ENCODE peak calls at places on chromosomes 1 and 21, in four cellular contexts. L, D, Y and S are unnamed samples.
A peak's percentile ranks its signal among the peaks of the same experiment; 100 is the strongest.

GRCh38 chr1:67608661-67609571 is 76.1 kb upstream of the GADD45A start:
- DNase-seq in Y (no peak), D (no peak), L (peak; percentile 12), S (no peak)

GRCh38 chr21:26790289-26790688 is 54.9 kb downstream of the ADAMTS1 start:
- DNase-seq in D (no peak), L (no peak), Y (no peak), S (no peak)

GRCh38 chr1:202616355-202616910 is 93.8 kb downstream of the SYT2 start:
- DNase-seq in Y (no peak), L (no peak), D (no peak), S (peak; percentile 40)

GRCh38 chr1:230094746-230095145 is 27.7 kb downstream of the GALNT2 start:
- DNase-seq in D (no peak), L (no peak), Y (no peak), S (no peak)

GRCh38 chr21:18174370-18174769 is 70.3 kb upstream of the CHODL start:
- DNase-seq in L (no peak), Y (no peak), D (no peak), S (no peak)

GRCh38 chr1:49728377-49728776 is 295.4 kb downstream of the AGBL4 start:
- DNase-seq in D (no peak), L (no peak), Y (no peak), S (no peak)

GRCh38 chr1:160124709-160125478 is 9.3 kb downstream of the ATP1A2 start:
- DNase-seq in D (no peak), L (peak; percentile 89), Y (no peak), S (peak; percentile 85)

GRCh38 chr1:107359472-107360241 is 218.8 kb downstream of the NTNG1 start:
- DNase-seq in L (no peak), Y (no peak), D (no peak), S (no peak)

GRCh38 chr1:164786980-164787833 is 228.2 kb downstream of the PBX1 start:
- DNase-seq in D (peak; percentile 89), L (peak; percentile 75), Y (peak; percentile 90), S (peak; percentile 77)

GRCh38 chr1:209576798-209577197 is 6.7 kb upstream of the CAMK1G start:
- DNase-seq in L (peak; percentile 58), D (peak; percentile 94), Y (peak; percentile 85), S (peak; percentile 81)

GRCh38 chr21:34970566-34970965 is 78.5 kb downstream of the RUNX1 start:
- DNase-seq in L (no peak), D (no peak), Y (no peak), S (no peak)

GRCh38 chr1:228354390-228355320 is 52.0 kb downstream of the TRIM11 start:
- DNase-seq in L (no peak), Y (no peak), D (no peak), S (no peak)

GRCh38 chr1:8201331-8201861 is 116.5 kb upstream of the SLC45A1 start:
- DNase-seq in L (peak; percentile 23), D (no peak), Y (no peak), S (no peak)

GRCh38 chr1:153929433-153929825 is 6.7 kb upstream of the GATAD2B start:
- DNase-seq in D (no peak), Y (no peak), L (no peak), S (no peak)

GRCh38 chr1:86068841-86069756 is 87.5 kb downstream of the COL24A1 start:
- DNase-seq in D (no peak), Y (no peak), L (peak; percentile 64), S (peak; percentile 26)

GRCh38 chr1:67590329-67590728 is 94.7 kb upstream of the GADD45A start:
- DNase-seq in Y (no peak), D (no peak), L (peak; percentile 45), S (peak; percentile 46)

GRCh38 chr1:24903955-24904730 is 25.9 kb downstream of the RUNX3 start:
- DNase-seq in Y (peak; percentile 25), D (peak; percentile 45), L (no peak), S (no peak)

GRCh38 chr1:239909894-239910293 is 181.8 kb upstream of the FMN2 start:
- DNase-seq in D (no peak), L (peak; percentile 75), Y (no peak), S (no peak)

GRCh38 chr1:51517361-51518032 is 1.6 kb downstream of the EPS15 start:
- DNase-seq in D (no peak), Y (no peak), L (peak; percentile 11), S (peak; percentile 28)

GRCh38 chr1:100882622-100883186 is 11.9 kb downstream of the EXTL2 start:
- DNase-seq in D (no peak), Y (no peak), L (no peak), S (no peak)

GRCh38 chr1:88463401-88463800 is 220.7 kb upstream of the PKN2 start:
- DNase-seq in L (no peak), Y (no peak), D (no peak), S (peak; percentile 10)

GRCh38 chr1:199226163-199226562 is 587.3 kb downstream of the PTPRC start:
- DNase-seq in L (peak; percentile 75), D (no peak), Y (no peak), S (peak; percentile 71)

GRCh38 chr1:65630855-65631254 is 161.8 kb upstream of the PDE4B start:
- DNase-seq in L (peak; percentile 1), Y (no peak), D (no peak), S (no peak)

GRCh38 chr1:25695991-25696330 is 79.4 kb downstream of the MAN1C1 start:
- DNase-seq in L (peak; percentile 97), Y (no peak), D (no peak), S (peak; percentile 96)

GRCh38 chr1:222171005-222171404 is 376.9 kb downstream of the HHIPL2 start:
- DNase-seq in L (peak; percentile 70), D (peak; percentile 42), Y (peak; percentile 31), S (peak; percentile 58)

GRCh38 chr1:245997471-245998258 is 509.4 kb downstream of the SMYD3 start:
- DNase-seq in L (peak; percentile 61), D (no peak), Y (no peak), S (no peak)

GRCh38 chr1:42680921-42681683 is 1.1 kb upstream of the YBX1 start:
- DNase-seq in D (no peak), Y (no peak), L (no peak), S (peak; percentile 40)

GRCh38 chr1:153728305-153729066 is 636 bp downstream of the INTS3 start:
- DNase-seq in D (peak; percentile 78), L (peak; percentile 48), Y (peak; percentile 69), S (peak; percentile 57)

GRCh38 chr1:99305626-99306025 is 41.3 kb downstream of the PLPPR4 start:
- DNase-seq in D (no peak), Y (no peak), L (peak; percentile 41), S (no peak)

GRCh38 chr1:159920202-159920601 is 5.1 kb downstream of the TAGLN2 start:
- DNase-seq in L (no peak), D (no peak), Y (no peak), S (no peak)

GRCh38 chr1:208445710-208446702 is 201.8 kb upstream of the PLXNA2 start:
- DNase-seq in L (no peak), Y (no peak), D (no peak), S (no peak)

GRCh38 chr1:70977575-70977974 is 70.0 kb downstream of the PTGER3 start:
- DNase-seq in Y (no peak), D (no peak), L (no peak), S (no peak)

GRCh38 chr1:1309525-1310385 is 1.4 kb downstream of the PUSL1 start:
- DNase-seq in D (no peak), Y (peak; percentile 62), L (no peak), S (no peak)

GRCh38 chr1:1306661-1307260 is 969 bp downstream of the ACAP3 start:
- DNase-seq in L (no peak), D (no peak), Y (no peak), S (peak; percentile 24)

GRCh38 chr1:1308756-1309524 is 543 bp downstream of the PUSL1 start:
- DNase-seq in D (peak; percentile 78), L (no peak), Y (peak; percentile 51), S (no peak)

GRCh38 chr1:1307261-1307907 is 346 bp downstream of the ACAP3 start:
- DNase-seq in Y (no peak), D (no peak), L (no peak), S (peak; percentile 53)

DNA sequence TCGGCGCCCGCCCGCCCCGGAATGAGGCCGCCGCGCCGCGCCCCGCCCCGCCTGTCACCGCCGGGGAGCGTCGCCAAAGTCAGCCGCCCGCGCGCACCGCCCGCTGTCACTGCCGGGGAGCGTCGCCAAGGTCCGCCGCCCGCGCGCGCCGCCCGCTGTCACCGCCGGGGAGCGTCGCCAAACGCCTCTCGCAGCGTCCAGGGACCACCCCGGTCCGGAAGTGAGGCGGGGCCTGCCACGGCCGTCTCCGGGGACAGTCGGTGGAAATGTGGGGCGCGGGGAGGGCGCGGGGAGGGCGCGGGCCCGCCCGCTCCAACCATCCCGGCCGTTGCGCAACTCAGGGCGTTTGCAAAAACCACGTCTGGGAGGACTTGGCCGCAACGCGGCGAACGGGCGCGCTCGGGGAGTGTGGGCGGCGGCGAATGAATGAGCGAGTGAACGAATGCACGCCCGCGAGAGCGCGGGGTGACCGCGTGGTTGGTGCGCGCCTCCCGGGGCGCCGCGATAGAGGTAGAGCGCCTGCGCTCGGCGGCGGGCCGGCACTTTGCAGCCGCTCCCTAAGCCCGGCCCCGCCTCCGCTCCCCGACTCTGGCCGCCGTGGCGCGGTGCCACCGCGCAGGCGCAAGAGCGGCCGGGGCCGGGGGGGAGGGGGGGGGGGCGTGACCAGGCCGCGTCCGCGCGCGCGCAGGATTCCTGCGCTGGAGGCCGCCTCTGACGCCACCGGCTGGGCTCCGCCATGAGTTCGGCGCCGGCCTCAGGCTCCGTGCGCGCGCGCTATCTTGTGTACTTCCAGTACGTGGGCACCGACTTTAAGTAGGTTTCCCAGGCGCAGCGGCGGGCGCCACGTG is at the start of the genes ACAP3 and PUSL1:
- DNase-seq in Y (peak; percentile 83), L (peak; percentile 92), D (peak; percentile 87), S (peak; percentile 95)
- H3K14ac ChIP-seq in Y (no peak within 1 kb of the TSS), L (peak within 1 kb of the TSS; percentile 69), D (no peak within 1 kb of the TSS), S (no peak within 1 kb of the TSS)

DNA sequence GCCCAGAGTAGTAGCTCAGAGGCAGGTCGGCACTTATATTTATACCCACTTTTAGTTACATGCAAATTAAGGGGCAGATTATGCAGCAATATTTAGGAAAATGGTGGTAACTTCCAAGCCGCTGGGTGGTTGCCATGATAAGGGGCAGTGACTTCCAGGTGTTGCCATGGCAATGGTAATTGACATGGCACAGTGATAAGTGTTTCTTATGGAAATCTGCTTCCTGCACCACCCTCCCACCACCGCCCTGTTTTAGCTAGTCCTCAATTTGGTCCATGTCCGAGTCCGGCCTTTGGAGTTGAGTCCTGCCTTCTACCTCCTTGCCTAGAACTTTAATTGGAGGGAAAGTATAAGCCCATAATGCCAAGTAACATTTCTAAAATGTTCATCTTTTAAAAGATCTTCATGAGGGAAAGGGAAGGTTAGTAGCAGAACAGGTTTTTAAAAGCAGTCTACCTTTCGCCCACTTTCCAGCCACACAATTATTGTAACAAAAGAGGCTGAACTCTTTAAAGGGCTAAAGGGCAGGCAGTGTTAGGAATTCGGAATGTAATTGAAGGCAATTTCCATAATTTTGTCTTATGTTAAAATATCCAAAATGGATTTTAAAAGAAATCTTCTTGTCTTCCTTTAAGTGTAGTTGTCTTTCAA is 21.7 kb downstream of the ZBTB8B start:
- DNase-seq in L (no peak), Y (no peak), D (no peak), S (no peak)
- H4K91ac ChIP-seq in L (no peak overlapping the region), Y (no peak overlapping the region), D (no peak overlapping the region), S (no peak overlapping the region)

GRCh38 chr21:45147473-45148315 is 73.3 kb downstream of the ADARB1 start:
- DNase-seq in L (no peak), Y (no peak), D (no peak), S (no peak)
- H3K14ac ChIP-seq in L (no peak overlapping the region), Y (no peak overlapping the region), D (no peak overlapping the region), S (no peak overlapping the region)

GRCh38 chr1:1616045-1616821 is 933 bp downstream of the MIB2 start:
- DNase-seq in Y (peak; percentile 27), L (peak; percentile 37), D (no peak), S (peak; percentile 56)

GRCh38 chr1:1614204-1614953 is 921 bp upstream of the MIB2 start:
- DNase-seq in D (no peak), L (peak; percentile 88), Y (peak; percentile 25), S (peak; percentile 87)

GRCh38 chr1:1615256-1616044 is at the start of gene MIB2:
- DNase-seq in Y (peak; percentile 98), D (peak; percentile 97), L (peak; percentile 95), S (peak; percentile 96)

GRCh38 chr1:1613509-1614082 is 1.7 kb upstream of the MIB2 start:
- DNase-seq in D (no peak), L (no peak), Y (no peak), S (no peak)

GRCh38 chr1:1614954-1615255 is 395 bp upstream of the MIB2 start:
- DNase-seq in Y (no peak), D (no peak), L (no peak), S (no peak)
- H4K91ac ChIP-seq in Y (no peak overlapping the region), D (no peak overlapping the region), L (no peak overlapping the region), S (no peak overlapping the region)